ENCODE peak calls at places on chromosome 5, in seven cellular contexts. K is fibroblast of mammary gland; I is fibroblast of pulmonary artery; J is activated CD8-positive, alpha-beta T cell treated with anti-CD3 and anti-CD28 coated beads for 36 hours; G is pancreas; H is Calu3; E is neural crest cell. Y is an unnamed sample.

GRCh38 chr5:85049020-85049419 is 664.3 kb upstream of the EDIL3 start:
- DNase-seq in E (no peak), J (no peak), H (peak; percentile 6), I (peak; percentile 51), K (peak; percentile 37), G (no peak), Y (no peak)

GRCh38 chr5:120375248-120375647 is 88.9 kb upstream of the PRR16 start:
- DNase-seq in J (no peak), G (no peak), I (no peak), E (no peak), H (no peak), K (peak; percentile 56), Y (no peak)

GRCh38 chr5:157718529-157718928 is 12.7 kb upstream of the THG1L start:
- DNase-seq in G (no peak), E (no peak), H (peak; percentile 27), K (peak; percentile 78), I (peak; percentile 85), J (peak; percentile 4), Y (no peak)

GRCh38 chr5:135271533-135272310 is 127.3 kb downstream of the MACROH2A1 start:
- DNase-seq in K (peak; percentile 21), E (no peak), I (peak; percentile 16), G (no peak), H (no peak), J (no peak), Y (no peak)

GRCh38 chr5:76104027-76104426 is 20.8 kb downstream of the SV2C start:
- DNase-seq in G (peak; percentile 22), E (peak; percentile 64), J (peak; percentile 40), I (peak; percentile 29), K (no peak), H (peak; percentile 75), Y (no peak)

GRCh38 chr5:114266374-114266773 is 95.5 kb upstream of the KCNN2 start:
- DNase-seq in K (no peak), H (no peak), I (no peak), J (no peak), G (no peak), E (no peak), Y (no peak)

GRCh38 chr5:123696948-123697347 is 185.0 kb downstream of the CSNK1G3 start:
- DNase-seq in J (no peak), E (no peak), I (peak; percentile 77), G (peak; percentile 11), K (peak; percentile 32), H (no peak), Y (no peak)

GRCh38 chr5:109653840-109654239 is 35.9 kb upstream of the MAN2A1 start:
- DNase-seq in I (no peak), H (no peak), K (no peak), E (no peak), G (no peak), J (no peak), Y (no peak)

GRCh38 chr5:181215997-181216982 is 6.8 kb upstream of the TRIM41 start:
- DNase-seq in J (peak; percentile 58), I (no peak), E (no peak), G (no peak), H (no peak), K (peak; percentile 79), Y (no peak)

GRCh38 chr5:132272341-132273210 is 15.1 kb downstream of the PDLIM4 start:
- DNase-seq in E (peak; percentile 88), H (peak; percentile 86), I (peak; percentile 64), G (peak; percentile 68), K (peak; percentile 48), J (peak; percentile 82), Y (peak; percentile 88)

GRCh38 chr5:36040651-36041536 is 25.8 kb downstream of the UGT3A2 start:
- DNase-seq in E (no peak), H (no peak), J (no peak), K (no peak), I (no peak), G (no peak), Y (no peak)

GRCh38 chr5:6220346-6221088 is 157.8 kb downstream of the MED10 start:
- DNase-seq in H (no peak), E (no peak), G (no peak), K (no peak), I (no peak), J (no peak), Y (no peak)

GRCh38 chr5:102589661-102590060 is 90.9 kb upstream of the SLCO6A1 start:
- DNase-seq in E (no peak), G (no peak), I (peak; percentile 7), K (peak; percentile 45), H (no peak), J (no peak), Y (no peak)

DNA sequence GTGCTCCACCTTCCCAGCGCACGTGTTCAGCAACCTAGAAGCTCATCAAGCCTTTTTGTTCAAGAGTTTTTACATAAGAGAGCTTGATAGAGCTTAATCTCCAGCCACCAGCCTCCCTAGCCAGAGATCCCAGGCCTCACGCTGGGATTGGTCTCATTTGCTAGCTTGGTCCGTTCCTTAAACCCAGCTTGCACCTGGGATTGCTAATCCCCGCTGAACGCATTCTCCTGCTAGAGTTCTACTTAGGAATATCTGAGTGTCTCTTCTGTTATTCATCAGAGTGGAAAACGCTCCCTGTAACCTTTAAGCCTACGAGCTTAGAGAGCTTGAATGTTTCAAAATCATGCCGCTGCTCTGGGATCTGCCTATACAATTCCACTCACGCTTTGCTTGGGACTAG is 201.7 kb downstream of the NSG2 start:
- DNase-seq in I (no peak), H (no peak), J (no peak), E (no peak), G (no peak), K (no peak), Y (no peak)
- TF ChIP-seq CTCF in I (no peak), H (no peak), J (no peak), E (no peak), G (no peak), K (no peak), Y (no peak)

GRCh38 chr5:34673463-34674125 is 17.5 kb downstream of the RAI14 start:
- DNase-seq in K (no peak), E (no peak), J (no peak), I (no peak), G (no peak), H (no peak), Y (no peak)
- TF ChIP-seq CTCF in K (no peak), E (no peak), J (no peak), I (no peak), G (no peak), H (no peak), Y (no peak)

GRCh38 chr5:44958943-44959342 is 150.2 kb downstream of the MRPS30 start:
- DNase-seq in H (no peak), K (no peak), I (no peak), G (no peak), J (no peak), E (no peak), Y (no peak)
- TF ChIP-seq CTCF in H (no peak), K (no peak), I (no peak), G (no peak), J (no peak), E (no peak), Y (no peak)

GRCh38 chr5:178590924-178591423 is 781 bp upstream of the COL23A1 start:
- DNase-seq in K (no peak), E (no peak), H (no peak), G (no peak), I (no peak), J (no peak), Y (no peak)
- TF ChIP-seq CTCF in K (no peak), E (peak; percentile 4), H (no peak), G (no peak), I (no peak), J (peak; percentile 47), Y (peak; percentile 20)

DNA sequence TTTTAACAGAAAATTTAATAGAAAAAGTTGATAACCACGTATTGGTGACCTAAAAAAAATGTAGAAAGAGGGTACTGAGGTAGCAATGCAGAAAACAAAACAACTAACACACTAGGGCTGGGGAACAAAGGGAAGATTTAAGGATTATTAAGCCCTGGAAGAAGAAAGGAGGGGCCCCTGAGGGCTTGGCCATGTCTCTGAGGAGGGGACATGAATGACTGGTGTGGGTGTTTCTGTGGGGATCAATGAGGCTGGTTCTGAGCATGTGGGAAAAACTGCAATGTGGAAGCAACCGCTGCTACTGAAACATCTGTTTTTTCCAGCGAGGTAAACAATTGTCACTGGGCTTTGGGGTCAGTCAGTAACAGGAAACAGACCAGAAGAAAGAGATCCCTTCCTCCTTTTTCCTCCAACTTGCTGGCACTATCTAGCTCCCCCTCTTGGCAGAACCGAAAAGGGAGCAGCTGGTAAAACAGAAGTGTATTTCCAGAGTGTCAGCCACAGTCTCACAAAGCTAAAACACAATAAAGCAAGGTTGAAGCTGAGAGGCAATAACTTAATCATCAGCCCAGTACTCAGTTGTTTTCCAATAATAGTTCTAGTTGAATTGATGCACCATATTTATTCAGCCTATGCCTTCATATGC is 48.3 kb downstream of the ATPSCKMT start:
- DNase-seq in E (peak; percentile 9), I (peak; percentile 4), J (no peak), G (no peak), K (peak; percentile 16), H (no peak), Y (no peak)
- TF ChIP-seq CTCF in E (peak; percentile 50), I (peak; percentile 38), J (peak; percentile 25), G (no peak), K (peak; percentile 51), H (no peak), Y (peak; percentile 30)

Y was measured in mesothelial cell of epicardium.